ENCODE peak calls at places on chromosome 17, in four cellular contexts. L is COR-L47, O is T-helper 17 cell, Q is fibroblast of lung. E is an unnamed sample.

GRCh38 chr17:73710095-73710592 is 65.9 kb upstream of the SDK2 start:
- DNase-seq in L (peak), Q (peak), O (peak), E (peak)

GRCh38 chr17:73325527-73325842 is 13.7 kb upstream of the CDC42EP4 start:
- DNase-seq in L (no peak), Q (peak), O (no peak), E (no peak)

GRCh38 chr17:75476274-75476673 is 19.8 kb downstream of the TMEM94 start:
- DNase-seq in L (no peak), O (no peak), Q (peak), E (no peak)

GRCh38 chr17:7024402-7024785 is 1.5 kb downstream of the BCL6B start:
- DNase-seq in L (no peak), O (no peak), Q (no peak), E (no peak)

GRCh38 chr17:45229681-45230409 is 8.2 kb downstream of the FMNL1 start:
- DNase-seq in O (no peak), Q (no peak), L (no peak), E (peak)

GRCh38 chr17:16363749-16364536 is 10.7 kb upstream of the CENPV start:
- DNase-seq in Q (peak), L (peak), O (peak), E (peak)

GRCh38 chr17:16919663-16920627 is 52.0 kb downstream of the TNFRSF13B start:
- DNase-seq in Q (no peak), O (no peak), L (no peak), E (no peak)

GRCh38 chr17:19513897-19514488 is 19.7 kb upstream of the SLC47A1 start:
- DNase-seq in O (peak), L (no peak), Q (peak), E (peak)

GRCh38 chr17:17511971-17512858 is 16.0 kb upstream of the RASD1 start:
- DNase-seq in O (no peak), Q (peak), L (no peak), E (peak)

GRCh38 chr17:44203731-44204452 is 4.2 kb upstream of the ATXN7L3 start:
- DNase-seq in Q (peak), L (peak), O (no peak), E (peak)

GRCh38 chr17:64221679-64222078 is 41.4 kb downstream of the TEX2 start:
- DNase-seq in L (no peak), O (no peak), Q (no peak), E (no peak)

GRCh38 chr17:43608313-43608712 is 53.4 kb downstream of the MEOX1 start:
- DNase-seq in O (no peak), Q (no peak), L (no peak), E (no peak)

GRCh38 chr17:40109471-40109824 is 9.1 kb upstream of the NR1D1 start:
- DNase-seq in L (no peak), O (no peak), Q (no peak), E (no peak)

GRCh38 chr17:44344939-44345496 is at the start of gene GRN:
- DNase-seq in O (peak), Q (peak), L (peak), E (peak)

GRCh38 chr17:4597975-4598374 is 13.6 kb downstream of the SMTNL2 start:
- DNase-seq in Q (no peak), L (no peak), O (no peak), E (no peak)

GRCh38 chr17:35372846-35373531 is 432 bp downstream of the SLFN11 start:
- DNase-seq in Q (peak), O (no peak), L (no peak), E (no peak)

GRCh38 chr17:9150407-9151090 is 129.2 kb downstream of the NTN1 start:
- DNase-seq in O (no peak), L (no peak), Q (no peak), E (no peak)

GRCh38 chr17:83006515-83007455 is 72.6 kb upstream of the METRNL start:
- DNase-seq in O (no peak), Q (peak), L (no peak), E (no peak)

GRCh38 chr17:41689497-41690299 is 1.0 kb downstream of the EIF1 start:
- DNase-seq in L (peak), O (no peak), Q (peak), E (no peak)

GRCh38 chr17:78777886-78778285 is 4.2 kb downstream of the CYTH1 start:
- DNase-seq in O (no peak), L (no peak), Q (no peak), E (no peak)

GRCh38 chr17:39635614-39636176 is 1.2 kb upstream of the STARD3 start:
- DNase-seq in Q (no peak), O (no peak), L (no peak), E (no peak)

GRCh38 chr17:17377071-17377487 is 73.9 kb downstream of the NT5M start:
- DNase-seq in O (no peak), Q (no peak), L (no peak), E (no peak)

GRCh38 chr17:78847052-78847451 is 6.4 kb upstream of the USP36 start:
- DNase-seq in O (no peak), L (no peak), Q (no peak), E (no peak)

GRCh38 chr17:59001158-59001814 is 105.4 kb downstream of the TRIM37 start:
- DNase-seq in L (no peak), O (peak), Q (peak), E (no peak)

GRCh38 chr17:80279895-80280294 is 19.2 kb downstream of the RNF213 start:
- DNase-seq in L (no peak), Q (peak), O (no peak), E (no peak)

GRCh38 chr17:82020874-82021727 is 1.6 kb downstream of the CENPX start:
- DNase-seq in O (no peak), Q (peak), L (peak), E (peak)

GRCh38 chr17:58618336-58618735 is 73.5 kb downstream of the TEX14 start:
- DNase-seq in Q (no peak), O (no peak), L (no peak), E (no peak)

GRCh38 chr17:74163271-74163821 is 40.1 kb upstream of the RPL38 start:
- DNase-seq in L (no peak), O (no peak), Q (no peak), E (no peak)

GRCh38 chr17:2837147-2837561 is 40.9 kb downstream of the RAP1GAP2 start:
- DNase-seq in O (peak), Q (no peak), L (no peak), E (no peak)

GRCh38 chr17:29149431-29150064 is 30.6 kb downstream of the MYO18A start:
- DNase-seq in O (no peak), Q (no peak), L (peak), E (peak)

GRCh38 chr17:2872282-2872681 is 76.0 kb downstream of the RAP1GAP2 start:
- DNase-seq in O (no peak), Q (no peak), L (no peak), E (no peak)

GRCh38 chr17:1108560-1108809 is 71.3 kb downstream of the ABR start:
- DNase-seq in L (no peak), O (peak), Q (no peak), E (peak)

GRCh38 chr17:1474402-1475189 is 17.9 kb downstream of the MYO1C start:
- DNase-seq in O (no peak), L (no peak), Q (no peak), E (peak)

GRCh38 chr17:8872705-8873426 is 5.4 kb upstream of the PIK3R6 start:
- DNase-seq in Q (no peak), L (no peak), O (no peak), E (peak)

GRCh38 chr17:58918879-58919278 is 163.2 kb downstream of the PPM1E start:
- DNase-seq in O (no peak), Q (no peak), L (no peak), E (no peak)

GRCh38 chr17:3955373-3955978 is 8.8 kb downstream of the ATP2A3 start:
- DNase-seq in O (no peak), Q (no peak), L (no peak), E (no peak)

GRCh38 chr17:49819118-49819517 is 28.8 kb downstream of the TAC4 start:
- DNase-seq in Q (no peak), O (no peak), L (no peak), E (no peak)

GRCh38 chr17:19288453-19288852 is 51.3 kb downstream of the EPN2 start:
- DNase-seq in O (no peak), Q (no peak), L (no peak), E (no peak)

E was measured in glutamatergic neuron.